ENCODE peak calls at places on chromosomes 2 and 18, in ten cellular contexts. B is prostate gland, C is SK-N-SH, J is GM23338, N is HepG2, I is suprapubic skin, F is HCT116, Y is breast epithelium, O is GM12878, K is endothelial cell of umbilical vein. U is an unnamed sample.

GRCh38 chr2:236672606-236673005 is 103.0 kb downstream of the ACKR3 start:
- DNase-seq in I (no peak), C (no peak), B (no peak), N (no peak), K (no peak), F (no peak), Y (no peak), O (no peak), J (no peak), U (no peak)

GRCh38 chr2:20139828-20140227 is 85.1 kb downstream of the SDC1 start:
- DNase-seq in K (no peak), B (no peak), C (no peak), J (no peak), Y (no peak), I (no peak), N (no peak), F (no peak), O (no peak), U (no peak)

GRCh38 chr2:23502096-23502495 is 117.1 kb downstream of the KLHL29 start:
- DNase-seq in B (peak; percentile 56), Y (peak; percentile 71), I (no peak), K (no peak), F (no peak), O (no peak), J (peak; percentile 37), N (no peak), C (no peak), U (no peak)

GRCh38 chr2:227576110-227576509 is 22.6 kb upstream of the SCYGR2 start:
- DNase-seq in B (no peak), J (no peak), O (no peak), C (no peak), N (no peak), F (no peak), Y (no peak), I (no peak), K (peak; percentile 69), U (no peak)

GRCh38 chr2:61262699-61263098 is 100.7 kb downstream of the C2orf74 start:
- DNase-seq in Y (no peak), J (no peak), I (no peak), O (no peak), F (no peak), C (no peak), B (no peak), N (no peak), K (no peak), U (no peak)

GRCh38 chr2:112182581-112183034 is 44.4 kb downstream of the FBLN7 start:
- DNase-seq in O (no peak), B (no peak), F (no peak), C (no peak), Y (no peak), I (no peak), J (no peak), N (no peak), K (no peak), U (no peak)

GRCh38 chr2:224025874-224026273 is 13.2 kb downstream of the SERPINE2 start:
- DNase-seq in I (no peak), B (no peak), O (peak; percentile 83), C (no peak), J (peak; percentile 64), K (no peak), Y (no peak), F (no peak), N (no peak), U (peak; percentile 11)

GRCh38 chr2:73072416-73072815 is 904 bp upstream of the SFXN5 start:
- DNase-seq in O (no peak), F (no peak), K (no peak), B (no peak), C (no peak), J (no peak), I (no peak), N (no peak), Y (no peak), U (no peak)

GRCh38 chr2:241741016-241741415 is 6.6 kb downstream of the D2HGDH start:
- DNase-seq in C (no peak), K (no peak), F (no peak), Y (no peak), B (no peak), N (no peak), O (no peak), J (no peak), I (no peak), U (no peak)

GRCh38 chr2:24261441-24261840 is 86.6 kb downstream of the FAM228A start:
- DNase-seq in B (no peak), O (no peak), I (no peak), F (no peak), N (no peak), J (no peak), K (peak; percentile 68), C (no peak), Y (no peak), U (no peak)

GRCh38 chr2:88582030-88582429 is 45.2 kb downstream of the EIF2AK3 start:
- DNase-seq in Y (no peak), J (no peak), I (no peak), K (no peak), N (no peak), B (no peak), O (no peak), C (no peak), F (no peak), U (no peak)

GRCh38 chr2:150630587-150631235 is 143.2 kb upstream of the RND3 start:
- DNase-seq in J (no peak), Y (no peak), O (no peak), K (peak; percentile 17), C (no peak), N (no peak), B (no peak), I (no peak), F (no peak), U (no peak)

DNA sequence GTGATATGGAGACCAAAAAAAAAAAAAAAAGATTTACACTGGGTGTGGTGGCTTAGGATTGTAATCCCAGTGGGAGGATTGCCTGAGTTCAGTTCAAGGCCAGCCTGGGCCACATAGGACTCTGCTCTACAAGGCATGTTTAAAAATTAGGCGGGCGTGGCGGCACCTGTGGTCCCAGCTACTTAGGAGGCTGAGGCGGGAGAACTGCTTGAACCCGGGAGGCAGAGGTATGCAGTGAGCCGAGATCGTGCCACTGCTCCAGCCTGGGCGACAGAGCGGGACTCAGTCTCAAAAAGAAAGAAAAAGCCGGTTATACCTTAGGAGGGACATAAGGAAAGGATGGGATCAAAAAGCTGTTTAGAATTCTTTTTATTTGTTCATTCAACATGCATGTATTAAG is 707 bp upstream of the SPDYA start:
- DNase-seq in I (no peak), Y (no peak), F (no peak), N (no peak), B (no peak), O (no peak), C (no peak), J (no peak), K (no peak), U (no peak)
- H3K4me3 ChIP-seq in I (peak overlapping the region; percentile 57), Y (peak overlapping the region; percentile 59), F (no peak overlapping the region), N (no peak overlapping the region), B (peak overlapping the region; percentile 30), O (peak overlapping the region; percentile 66), C (peak overlapping the region; percentile 57), J (peak overlapping the region; percentile 66), K (no peak overlapping the region), U (peak overlapping the region; percentile 52)

DNA sequence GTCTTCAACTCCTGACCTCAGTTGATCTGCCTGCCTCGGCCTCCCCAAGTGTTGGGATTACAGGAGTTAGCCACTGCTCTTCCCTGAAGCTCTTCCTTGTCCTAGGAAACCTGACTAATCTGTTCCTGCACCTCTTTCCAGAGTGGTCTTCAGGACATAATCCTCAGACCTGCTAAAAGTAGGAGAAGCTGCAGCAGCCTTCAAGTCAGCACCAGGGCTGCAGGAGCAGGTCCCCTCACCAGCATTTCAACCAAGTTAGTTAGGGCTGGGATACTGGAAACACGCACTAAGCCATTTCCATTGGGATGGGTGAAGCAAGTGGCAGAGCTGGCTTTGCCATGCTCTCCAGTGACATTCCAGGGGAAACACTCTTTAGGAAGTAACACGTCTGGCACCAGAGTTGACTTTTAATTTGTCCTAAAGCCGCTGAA is 9.9 kb downstream of the NCL start:
- DNase-seq in J (no peak), C (no peak), N (no peak), O (no peak), K (no peak), F (no peak), B (no peak), Y (no peak), I (no peak), U (no peak)
- TF ChIP-seq POLR2AphosphoS5 in J (no peak), C (no peak), N (no peak), O (no peak), K (no peak), F (no peak), B (no peak), Y (no peak), I (no peak), U (no peak)

GRCh38 chr2:47012866-47013265 is 97.3 kb upstream of the MCFD2 start:
- DNase-seq in B (no peak), K (no peak), F (no peak), C (no peak), O (no peak), I (no peak), N (no peak), Y (no peak), J (no peak), U (no peak)

GRCh38 chr2:47010176-47010575 is 94.6 kb upstream of the MCFD2 start:
- DNase-seq in O (no peak), I (no peak), N (no peak), F (no peak), C (no peak), Y (no peak), K (no peak), B (no peak), J (no peak), U (no peak)

GRCh38 chr2:47012189-47012588 is 96.6 kb upstream of the MCFD2 start:
- DNase-seq in K (no peak), N (no peak), B (no peak), Y (no peak), O (no peak), C (no peak), I (no peak), F (no peak), J (no peak), U (no peak)

GRCh38 chr2:47011696-47012095 is 96.1 kb upstream of the MCFD2 start:
- DNase-seq in O (no peak), F (no peak), B (no peak), C (no peak), J (no peak), K (no peak), N (no peak), Y (no peak), I (no peak), U (no peak)

DNA sequence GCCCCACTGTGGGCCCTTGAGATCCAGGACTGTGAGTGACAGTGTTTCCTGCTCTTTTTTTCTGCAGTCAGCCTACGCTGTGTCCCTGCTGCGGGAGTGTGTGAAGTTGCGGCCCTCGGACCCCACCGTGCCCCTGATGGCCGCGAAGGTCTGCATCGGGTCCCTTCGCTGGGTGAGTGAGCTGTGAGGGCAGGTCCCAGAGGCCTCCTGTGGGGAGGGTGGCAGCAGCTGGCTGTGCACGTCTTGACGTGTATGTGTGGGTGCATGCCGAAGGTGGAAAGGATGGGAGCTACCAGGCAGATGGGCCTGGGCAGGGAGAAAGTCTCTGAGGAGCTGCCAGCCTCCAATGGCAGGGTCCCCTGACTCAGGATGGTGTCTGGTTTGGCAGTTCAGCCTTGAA is 95.7 kb upstream of the MCFD2 start:
- DNase-seq in B (no peak), C (no peak), I (no peak), O (no peak), K (no peak), F (no peak), J (no peak), N (no peak), Y (no peak), U (no peak)
- H3K36me3 ChIP-seq in B (no peaks in the 10 kb centered on the region), C (peaks cover 8% of the 10 kb centered on the region), I (peaks cover 60% of the 10 kb centered on the region), O (peaks cover 24% of the 10 kb centered on the region), K (no peaks in the 10 kb centered on the region), F (no peaks in the 10 kb centered on the region), J (no peaks in the 10 kb centered on the region), N (peaks cover 14% of the 10 kb centered on the region), Y (peaks cover 6% of the 10 kb centered on the region), U (no peaks in the 10 kb centered on the region)

GRCh38 chr18:9796933-9797549 is 88.7 kb upstream of the TXNDC2 start:
- DNase-seq in K (no peak), N (no peak), B (no peak), O (no peak), C (peak; percentile 34), I (no peak), F (no peak), J (no peak), Y (no peak), U (no peak)
- H3K4me3 ChIP-seq in K (no peak overlapping the region), N (no peak overlapping the region), B (no peak overlapping the region), O (no peak overlapping the region), C (no peak overlapping the region), I (no peak overlapping the region), F (no peak overlapping the region), J (no peak overlapping the region), Y (no peak overlapping the region), U (no peak overlapping the region)